ENCODE peak calls at places on chromosomes 13 and 19, in six cellular contexts. One of them, this sample, is unnamed.

GRCh38 chr13:101876951-101877350 is 424.5 kb downstream of the ITGBL1 start:
- DNase-seq in cardiac muscle cell: no peak
- DNase-seq in AG04450: no peak
- DNase-seq in HCT116: no peak
- DNase-seq in hepatocyte: no peak
- DNase-seq in H1: no peak
- DNase-seq in this sample: no peak

GRCh38 chr13:63501702-63502101 is 2086.1 kb upstream of the PCDH20 start:
- DNase-seq in cardiac muscle cell: no peak
- DNase-seq in AG04450: no peak
- DNase-seq in HCT116: no peak
- DNase-seq in hepatocyte: no peak
- DNase-seq in H1: no peak
- DNase-seq in this sample: no peak

GRCh38 chr19:35459414-35460082 is 11.5 kb downstream of the FFAR2 start:
- DNase-seq in cardiac muscle cell: no peak
- DNase-seq in AG04450: no peak
- DNase-seq in HCT116: no peak
- DNase-seq in hepatocyte: peak; percentile 61
- DNase-seq in H1: no peak
- DNase-seq in this sample: no peak

GRCh38 chr13:31161583-31162150 is at the start of gene HSPH1:
- DNase-seq in cardiac muscle cell: peak; percentile 98
- DNase-seq in AG04450: peak; percentile 92
- DNase-seq in HCT116: peak; percentile 91
- DNase-seq in hepatocyte: peak; percentile 99
- DNase-seq in H1: no peak
- DNase-seq in this sample: peak; percentile 79

GRCh38 chr13:32142956-32143375 is 111.4 kb downstream of the FRY start:
- DNase-seq in cardiac muscle cell: peak; percentile 26
- DNase-seq in AG04450: peak; percentile 36
- DNase-seq in HCT116: no peak
- DNase-seq in hepatocyte: peak; percentile 20
- DNase-seq in H1: no peak
- DNase-seq in this sample: peak; percentile 13

GRCh38 chr19:5407356-5407755 is 47.9 kb upstream of the ZNRF4 start:
- DNase-seq in cardiac muscle cell: no peak
- DNase-seq in AG04450: no peak
- DNase-seq in HCT116: peak; percentile 74
- DNase-seq in hepatocyte: no peak
- DNase-seq in H1: no peak
- DNase-seq in this sample: no peak

GRCh38 chr19:4597278-4597974 is 37.9 kb upstream of the SEMA6B start:
- DNase-seq in cardiac muscle cell: no peak
- DNase-seq in AG04450: no peak
- DNase-seq in HCT116: no peak
- DNase-seq in hepatocyte: no peak
- DNase-seq in H1: peak; percentile 87
- DNase-seq in this sample: no peak

GRCh38 chr19:7618366-7618765 is 11.0 kb downstream of the XAB2 start:
- DNase-seq in cardiac muscle cell: no peak
- DNase-seq in AG04450: no peak
- DNase-seq in HCT116: no peak
- DNase-seq in hepatocyte: peak; percentile 45
- DNase-seq in H1: no peak
- DNase-seq in this sample: no peak

GRCh38 chr19:55452381-55453325 is 8.8 kb downstream of the ISOC2 start:
- DNase-seq in cardiac muscle cell: peak; percentile 91
- DNase-seq in AG04450: peak; percentile 27
- DNase-seq in HCT116: no peak
- DNase-seq in hepatocyte: peak; percentile 78
- DNase-seq in H1: peak; percentile 95
- DNase-seq in this sample: no peak

GRCh38 chr19:47608908-47609879 is at the start of gene BICRA:
- DNase-seq in cardiac muscle cell: peak; percentile 92
- DNase-seq in AG04450: peak; percentile 44
- DNase-seq in HCT116: no peak
- DNase-seq in hepatocyte: peak; percentile 95
- DNase-seq in H1: peak; percentile 88
- DNase-seq in this sample: no peak

GRCh38 chr13:108915634-108916497 is 286.5 kb downstream of the MYO16 start:
- DNase-seq in cardiac muscle cell: peak; percentile 38
- DNase-seq in AG04450: peak; percentile 65
- DNase-seq in HCT116: peak; percentile 91
- DNase-seq in hepatocyte: peak; percentile 94
- DNase-seq in H1: no peak
- DNase-seq in this sample: no peak

GRCh38 chr13:59354665-59355064 is 809.1 kb downstream of the DIAPH3 start:
- DNase-seq in cardiac muscle cell: no peak
- DNase-seq in AG04450: no peak
- DNase-seq in HCT116: no peak
- DNase-seq in hepatocyte: peak; percentile 43
- DNase-seq in H1: no peak
- DNase-seq in this sample: no peak

GRCh38 chr13:102318233-102318632 is 83.6 kb downstream of the FGF14 start:
- DNase-seq in cardiac muscle cell: no peak
- DNase-seq in AG04450: no peak
- DNase-seq in HCT116: no peak
- DNase-seq in hepatocyte: no peak
- DNase-seq in H1: no peak
- DNase-seq in this sample: no peak

GRCh38 chr13:99215466-99215865 is 14.8 kb downstream of the UBAC2 start:
- DNase-seq in cardiac muscle cell: no peak
- DNase-seq in AG04450: no peak
- DNase-seq in HCT116: no peak
- DNase-seq in hepatocyte: no peak
- DNase-seq in H1: no peak
- DNase-seq in this sample: no peak

GRCh38 chr19:1524206-1524971 is 512 bp downstream of the PLK5 start:
- DNase-seq in cardiac muscle cell: no peak
- DNase-seq in AG04450: no peak
- DNase-seq in HCT116: no peak
- DNase-seq in hepatocyte: no peak
- DNase-seq in H1: no peak
- DNase-seq in this sample: no peak

GRCh38 chr13:40484981-40485380 is 181.5 kb downstream of the FOXO1 start:
- DNase-seq in cardiac muscle cell: no peak
- DNase-seq in AG04450: no peak
- DNase-seq in HCT116: no peak
- DNase-seq in hepatocyte: no peak
- DNase-seq in H1: no peak
- DNase-seq in this sample: no peak

GRCh38 chr19:37813340-37813739 is 34.0 kb upstream of the ZNF573 start:
- DNase-seq in cardiac muscle cell: no peak
- DNase-seq in AG04450: no peak
- DNase-seq in HCT116: no peak
- DNase-seq in hepatocyte: no peak
- DNase-seq in H1: no peak
- DNase-seq in this sample: no peak

GRCh38 chr13:76481738-76482137 is 404.5 kb downstream of the KCTD12 start:
- DNase-seq in cardiac muscle cell: no peak
- DNase-seq in AG04450: no peak
- DNase-seq in HCT116: no peak
- DNase-seq in hepatocyte: no peak
- DNase-seq in H1: no peak
- DNase-seq in this sample: no peak

GRCh38 chr13:48018637-48019036 is 17.6 kb upstream of the SUCLA2 start:
- DNase-seq in cardiac muscle cell: no peak
- DNase-seq in AG04450: no peak
- DNase-seq in HCT116: no peak
- DNase-seq in hepatocyte: no peak
- DNase-seq in H1: no peak
- DNase-seq in this sample: no peak

GRCh38 chr13:59016250-59016649 is 1147.5 kb downstream of the DIAPH3 start:
- DNase-seq in cardiac muscle cell: peak; percentile 45
- DNase-seq in AG04450: no peak
- DNase-seq in HCT116: no peak
- DNase-seq in hepatocyte: no peak
- DNase-seq in H1: no peak
- DNase-seq in this sample: no peak

DNA sequence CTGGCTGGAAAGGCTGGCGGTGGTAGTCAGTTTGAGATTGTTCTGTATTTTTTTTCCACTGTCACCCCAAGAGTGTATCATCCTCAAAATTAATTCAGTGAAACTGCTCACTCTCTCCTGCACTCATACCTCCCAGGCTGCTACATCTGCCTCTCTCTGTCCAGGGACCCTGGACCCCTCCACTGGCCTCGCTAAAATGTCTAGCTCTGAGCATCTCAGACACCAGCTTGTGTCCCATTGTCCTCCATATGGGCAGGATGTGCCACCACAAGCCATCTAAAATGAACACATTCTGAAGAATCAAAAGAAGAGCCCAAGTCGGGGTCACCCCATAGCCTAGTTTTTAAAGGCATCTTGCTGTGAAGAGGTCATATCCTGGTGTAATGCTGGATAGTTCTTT is 345.5 kb upstream of the TSHZ3 start:
- DNase-seq in cardiac muscle cell: no peak
- DNase-seq in AG04450: no peak
- DNase-seq in HCT116: no peak
- DNase-seq in hepatocyte: no peak
- DNase-seq in H1: no peak
- DNase-seq in this sample: no peak
- H3K4me3 ChIP-seq in cardiac muscle cell: no peak overlapping the region
- H3K4me3 ChIP-seq in AG04450: no peak overlapping the region
- H3K4me3 ChIP-seq in HCT116: no peak overlapping the region
- H3K4me3 ChIP-seq in hepatocyte: no peak overlapping the region
- H3K4me3 ChIP-seq in H1: no peak overlapping the region
- H3K4me3 ChIP-seq in this sample: no peak overlapping the region

GRCh38 chr19:19432732-19433131 is 27.3 kb downstream of the GATAD2A start:
- DNase-seq in cardiac muscle cell: no peak
- DNase-seq in AG04450: no peak
- DNase-seq in HCT116: no peak
- DNase-seq in hepatocyte: no peak
- DNase-seq in H1: no peak
- DNase-seq in this sample: no peak
- H3K27ac ChIP-seq in cardiac muscle cell: no peak overlapping the region
- H3K27ac ChIP-seq in AG04450: no peak overlapping the region
- H3K27ac ChIP-seq in HCT116: no peak overlapping the region
- H3K27ac ChIP-seq in hepatocyte: no peak overlapping the region
- H3K27ac ChIP-seq in H1: no peak overlapping the region
- H3K27ac ChIP-seq in this sample: no peak overlapping the region

DNA sequence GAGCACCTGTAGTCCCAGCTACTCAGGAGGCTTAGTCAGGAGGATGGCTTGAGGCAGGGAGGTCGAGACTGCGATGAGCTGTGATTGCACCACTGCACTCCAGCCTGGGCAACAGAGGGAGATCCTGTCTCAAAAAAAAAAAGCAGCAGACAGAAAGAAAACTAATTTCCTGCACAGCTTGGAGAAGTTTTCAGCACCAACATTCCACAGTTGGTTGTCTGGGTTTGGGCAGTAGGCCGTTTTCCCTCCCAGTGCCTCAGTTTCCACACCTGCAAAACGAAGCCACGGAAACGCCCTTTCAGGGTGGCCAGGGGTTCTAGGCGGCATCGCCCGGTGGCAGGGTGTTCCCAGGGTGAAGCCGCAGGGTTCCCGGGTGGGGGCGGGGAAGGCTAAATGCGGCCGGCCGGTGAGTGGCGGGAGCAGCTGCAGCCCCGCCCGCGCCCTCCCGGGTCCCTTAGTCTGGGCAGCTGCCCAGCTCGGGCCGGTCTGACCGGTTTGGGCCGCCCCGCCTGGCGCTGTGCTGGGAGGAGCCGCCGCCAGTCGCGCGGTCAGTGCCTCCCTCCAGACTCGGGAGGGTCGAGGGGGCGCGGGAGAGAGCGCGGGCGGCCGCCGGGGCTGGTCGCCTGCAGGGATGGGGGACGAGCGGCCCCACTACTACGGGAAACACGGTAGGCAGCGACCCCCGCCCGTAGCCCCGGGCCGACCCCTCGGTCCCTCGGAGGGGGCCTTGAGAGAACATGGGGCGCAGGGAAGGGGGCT is at the start of gene SLC44A2:
- DNase-seq in cardiac muscle cell: peak; percentile 91
- DNase-seq in AG04450: no peak
- DNase-seq in HCT116: peak; percentile 38
- DNase-seq in hepatocyte: peak; percentile 94
- DNase-seq in H1: peak; percentile 90
- DNase-seq in this sample: no peak
- H3K4me3 ChIP-seq in cardiac muscle cell: peak within 1 kb of the TSS; percentile 51
- H3K4me3 ChIP-seq in AG04450: peak within 1 kb of the TSS; percentile 62
- H3K4me3 ChIP-seq in HCT116: peak within 1 kb of the TSS; percentile 85
- H3K4me3 ChIP-seq in hepatocyte: peak within 1 kb of the TSS; percentile 60
- H3K4me3 ChIP-seq in H1: peak within 1 kb of the TSS; percentile 92
- H3K4me3 ChIP-seq in this sample: peak within 1 kb of the TSS; percentile 89

GRCh38 chr13:113651511-113652403 is 6.2 kb downstream of the ATP4B start:
- DNase-seq in cardiac muscle cell: no peak
- DNase-seq in AG04450: no peak
- DNase-seq in HCT116: no peak
- DNase-seq in hepatocyte: no peak
- DNase-seq in H1: no peak
- DNase-seq in this sample: no peak

GRCh38 chr13:113652404-113653263 is 5.4 kb downstream of the ATP4B start:
- DNase-seq in cardiac muscle cell: no peak
- DNase-seq in AG04450: no peak
- DNase-seq in HCT116: no peak
- DNase-seq in hepatocyte: no peak
- DNase-seq in H1: no peak
- DNase-seq in this sample: no peak

GRCh38 chr13:113654591-113655357 is 3.2 kb downstream of the ATP4B start:
- DNase-seq in cardiac muscle cell: no peak
- DNase-seq in AG04450: no peak
- DNase-seq in HCT116: no peak
- DNase-seq in hepatocyte: no peak
- DNase-seq in H1: no peak
- DNase-seq in this sample: no peak

GRCh38 chr13:113654175-113654560 is 3.8 kb downstream of the ATP4B start:
- DNase-seq in cardiac muscle cell: no peak
- DNase-seq in AG04450: no peak
- DNase-seq in HCT116: no peak
- DNase-seq in hepatocyte: no peak
- DNase-seq in H1: no peak
- DNase-seq in this sample: no peak

DNA sequence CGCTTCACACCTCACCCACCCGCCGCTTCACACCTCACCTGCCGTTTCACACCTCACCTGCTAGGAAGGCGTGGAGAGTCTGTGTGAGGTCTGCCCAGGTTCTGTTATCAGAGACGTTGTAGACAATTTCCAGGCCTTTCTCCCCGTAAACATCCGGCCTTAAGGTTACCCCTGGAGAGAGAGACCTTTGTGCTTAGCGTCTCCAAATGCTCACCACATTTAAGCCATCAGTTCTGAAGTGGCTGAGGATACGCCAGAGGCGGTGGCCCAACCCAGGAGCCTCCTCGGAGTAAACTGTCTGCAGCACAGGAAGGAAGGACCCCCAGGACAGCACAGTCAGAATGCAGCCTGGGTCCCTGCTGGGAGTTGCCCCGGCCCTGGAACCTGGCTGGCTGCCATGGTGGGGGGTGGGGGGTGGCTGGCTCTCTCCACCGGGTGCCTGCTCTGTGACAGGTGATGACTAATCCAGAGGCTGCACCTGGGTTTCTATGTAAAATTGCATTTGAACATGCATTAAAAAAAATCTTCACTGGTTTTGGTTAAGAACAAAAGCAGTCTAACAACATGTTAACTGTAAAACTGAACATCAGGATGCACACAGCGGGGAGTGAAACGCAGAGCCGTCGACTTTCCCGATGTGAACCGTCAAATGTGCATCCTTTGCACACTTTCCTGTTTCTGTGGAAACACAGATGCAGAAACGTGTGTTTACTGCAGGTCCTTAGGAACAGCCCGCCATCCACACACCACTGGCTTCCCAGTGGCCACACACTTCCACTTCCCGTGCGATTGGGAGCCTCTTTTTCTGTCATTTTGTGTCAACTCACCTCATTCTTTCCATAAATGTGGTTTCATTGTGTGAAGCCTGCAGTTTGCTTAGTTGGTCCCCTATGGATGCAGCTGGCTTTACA is 4.5 kb downstream of the ATP4B start:
- DNase-seq in cardiac muscle cell: no peak
- DNase-seq in AG04450: no peak
- DNase-seq in HCT116: no peak
- DNase-seq in hepatocyte: no peak
- DNase-seq in H1: no peak
- DNase-seq in this sample: no peak
- H3K27ac ChIP-seq in cardiac muscle cell: no peak overlapping the region
- H3K27ac ChIP-seq in AG04450: no peak overlapping the region
- H3K27ac ChIP-seq in HCT116: no peak overlapping the region
- H3K27ac ChIP-seq in hepatocyte: no peak overlapping the region
- H3K27ac ChIP-seq in H1: no peak overlapping the region
- H3K27ac ChIP-seq in this sample: no peak overlapping the region

This sample was measured in iPS DF 6.9.